ENCODE peak calls at places on chromosomes 1 and 21, in six cellular contexts. W is HepG2, A is GM12892, V is SK-N-SH, E is K562, D is GM12878. R is an unnamed sample.

GRCh38 chr1:155200920-155201319 is 6.8 kb downstream of the THBS3 start:
- DNase-seq in D (no peak), V (no peak), W (no peak), E (no peak), A (no peak), R (no peak)

GRCh38 chr1:80158771-80159170 is 1152.2 kb upstream of the ADGRL4 start:
- DNase-seq in W (no peak), A (no peak), E (no peak), D (no peak), V (no peak), R (no peak)

GRCh38 chr1:212179394-212180076 is 105.7 kb upstream of the PPP2R5A start:
- DNase-seq in D (no peak), E (no peak), A (no peak), W (no peak), V (no peak), R (no peak)

GRCh38 chr1:6757719-6758435 is 27.4 kb upstream of the CAMTA1 start:
- DNase-seq in V (no peak), W (no peak), A (no peak), D (no peak), E (no peak), R (no peak)

GRCh38 chr1:19435851-19436465 is 49.4 kb downstream of the CAPZB start:
- DNase-seq in W (peak), D (no peak), A (no peak), V (no peak), E (no peak), R (no peak)

GRCh38 chr1:195899762-195900352 is 708.4 kb downstream of the KCNT2 start:
- DNase-seq in A (no peak), W (no peak), V (no peak), D (no peak), E (peak), R (no peak)

GRCh38 chr1:83900530-83900929 is 98.4 kb downstream of the TTLL7 start:
- DNase-seq in E (no peak), W (no peak), A (no peak), D (no peak), V (no peak), R (no peak)

GRCh38 chr1:155005076-155005971 is 2.7 kb downstream of the ZBTB7B start:
- DNase-seq in V (no peak), A (no peak), E (no peak), D (no peak), W (no peak), R (no peak)

GRCh38 chr21:16519656-16520055 is 789.9 kb downstream of the USP25 start:
- DNase-seq in E (no peak), W (no peak), V (no peak), A (no peak), D (no peak), R (no peak)

GRCh38 chr1:234778215-234779159 is 168.5 kb upstream of the IRF2BP2 start:
- DNase-seq in E (peak), W (no peak), D (no peak), A (no peak), V (no peak), R (no peak)

GRCh38 chr21:41837756-41838297 is 41.3 kb downstream of the PRDM15 start:
- DNase-seq in E (no peak), A (no peak), D (no peak), V (no peak), W (no peak), R (no peak)

GRCh38 chr1:105652109-105652508 is 1404.4 kb upstream of the PRMT6 start:
- DNase-seq in W (no peak), V (no peak), A (no peak), E (no peak), D (no peak), R (no peak)

GRCh38 chr21:45818276-45818903 is 163.2 kb upstream of the COL6A1 start:
- DNase-seq in E (no peak), V (no peak), A (no peak), W (no peak), D (no peak), R (no peak)

GRCh38 chr1:20574686-20575543 is 14.0 kb upstream of the CDA start:
- DNase-seq in A (peak), D (no peak), V (peak), E (peak), W (peak), R (peak)

GRCh38 chr1:78226784-78227183 is 181.0 kb downstream of the GIPC2 start:
- DNase-seq in D (no peak), W (no peak), A (no peak), E (no peak), V (no peak), R (no peak)

GRCh38 chr1:174726167-174726879 is 273.4 kb upstream of the CACYBP start:
- DNase-seq in V (no peak), A (no peak), E (no peak), D (no peak), W (peak), R (no peak)

GRCh38 chr1:247443641-247444040 is 14.3 kb downstream of the OR2B11 start:
- DNase-seq in A (no peak), D (no peak), W (no peak), V (no peak), E (no peak), R (no peak)

GRCh38 chr1:155113450-155113985 is 14.2 kb upstream of the EFNA1 start:
- DNase-seq in A (no peak), W (no peak), V (no peak), E (no peak), D (no peak), R (no peak)

GRCh38 chr1:244576259-244576892 is 76.5 kb upstream of the DESI2 start:
- DNase-seq in E (no peak), W (no peak), D (no peak), V (no peak), A (no peak), R (no peak)

GRCh38 chr1:245650441-245650840 is 495.7 kb downstream of the KIF26B start:
- DNase-seq in V (no peak), W (no peak), A (no peak), E (no peak), D (no peak), R (no peak)

GRCh38 chr1:210315529-210315928 is 13.2 kb upstream of the HHAT start:
- DNase-seq in A (no peak), V (no peak), D (no peak), E (no peak), W (no peak), R (no peak)

GRCh38 chr1:90114521-90115141 is 119.7 kb downstream of the ZNF326 start:
- DNase-seq in A (no peak), V (peak), E (peak), D (peak), W (peak), R (no peak)

GRCh38 chr1:44417351-44418021 is 12.4 kb downstream of the RNF220 start:
- DNase-seq in A (no peak), D (no peak), E (no peak), V (peak), W (no peak), R (no peak)

GRCh38 chr1:237041795-237042466 is at the start of gene RYR2:
- DNase-seq in W (no peak), E (no peak), A (no peak), D (no peak), V (peak), R (peak)
- TF ChIP-seq POLR2AphosphoS5 in W (no peak), E (no peak), A (no peak), D (no peak), V (no peak), R (no peak)

GRCh38 chr1:207823880-207824566 is 72.2 kb downstream of the CD46 start:
- DNase-seq in A (no peak), D (peak), E (no peak), V (peak), W (peak), R (no peak)
- TF ChIP-seq TAF1 in A (peak), D (peak), E (no peak), V (no peak), W (no peak), R (peak)

DNA sequence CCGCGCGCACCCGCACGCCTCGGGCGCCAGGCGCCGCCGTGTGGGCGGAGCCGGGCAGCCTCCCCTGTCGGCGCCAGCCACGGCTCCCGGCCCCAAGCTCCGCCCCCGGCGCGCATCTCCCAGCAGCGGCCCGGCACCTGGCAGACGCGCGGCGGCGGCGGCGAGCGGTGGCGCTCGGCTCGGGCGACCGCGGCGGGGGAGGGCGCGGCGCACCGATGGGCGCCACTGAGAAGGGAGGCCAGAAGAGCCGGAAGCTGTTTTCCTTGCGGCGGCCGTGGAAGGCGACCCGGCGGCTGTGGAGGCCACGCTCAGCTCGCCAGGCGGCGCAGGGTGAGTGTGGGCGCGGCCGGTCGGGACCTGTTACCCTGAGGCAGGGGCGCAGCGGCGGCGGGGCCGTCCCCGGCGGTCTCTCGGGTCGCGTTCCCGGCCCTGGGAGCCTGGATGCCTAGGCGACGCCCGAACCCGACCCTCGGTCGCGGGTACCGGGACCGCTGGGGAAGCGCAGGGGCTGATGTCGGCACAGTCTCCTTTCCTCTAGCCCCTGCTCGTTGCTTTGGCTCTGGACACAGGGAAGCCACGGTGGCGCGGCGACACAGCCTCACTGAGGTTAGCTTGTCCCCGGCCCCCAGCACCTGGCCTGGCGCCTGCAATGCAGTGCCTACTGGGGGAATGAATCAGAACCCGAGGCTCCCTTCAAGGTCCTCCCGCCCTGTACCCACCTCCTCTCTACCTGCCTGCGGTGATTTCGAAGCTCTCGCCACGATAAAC is 54.8 kb upstream of the DNAJC6 start:
- DNase-seq in A (peak), E (peak), W (peak), D (no peak), V (peak), R (peak)
- TF ChIP-seq POLR2AphosphoS5 in A (no peak), E (peak), W (no peak), D (no peak), V (no peak), R (no peak)

DNA sequence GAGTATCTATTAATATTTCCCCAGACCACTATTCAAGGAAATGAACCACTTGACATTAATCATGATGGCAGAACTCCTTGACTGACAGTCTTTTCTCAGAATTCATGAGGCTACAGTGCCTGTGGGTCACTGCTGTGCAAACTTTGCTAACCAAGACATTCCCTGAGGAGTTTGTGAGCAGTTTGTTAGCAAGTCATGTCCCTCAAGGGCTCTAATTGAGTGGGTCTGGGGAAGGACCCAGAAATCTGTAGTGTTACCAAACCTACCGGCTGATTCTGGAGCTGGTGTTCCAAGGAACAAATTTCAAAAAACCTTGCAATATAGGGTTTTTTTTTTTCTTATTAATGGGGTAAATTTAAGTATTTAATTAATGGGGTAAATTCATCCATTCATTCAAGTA is 103.2 kb upstream of the VANGL1 start:
- DNase-seq in A (no peak), V (no peak), D (no peak), E (no peak), W (no peak), R (no peak)
- TF ChIP-seq TAF1 in A (no peak), V (no peak), D (no peak), E (no peak), W (no peak), R (no peak)

DNA sequence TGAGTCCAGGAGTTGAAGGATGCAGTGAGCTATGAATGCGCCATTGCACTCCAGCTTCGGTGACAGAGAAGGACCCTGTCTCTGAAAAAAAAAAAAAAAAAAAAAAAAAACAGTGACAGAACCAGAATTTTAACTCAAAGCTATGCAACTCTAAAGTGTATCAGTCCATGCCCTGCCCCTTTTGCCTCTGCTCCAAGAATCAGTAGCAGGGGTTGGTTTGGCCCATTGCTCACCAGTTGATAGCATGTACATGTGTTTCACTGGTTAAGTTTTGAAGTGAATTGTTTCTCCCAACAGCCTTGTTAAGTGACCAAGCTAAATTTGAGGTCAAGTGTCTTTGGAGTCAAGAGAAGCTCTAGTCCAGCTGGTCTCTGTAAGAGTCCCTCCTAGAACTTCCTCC is 245.9 kb downstream of the PLPP3 start:
- DNase-seq in V (no peak), W (no peak), D (no peak), E (no peak), A (no peak), R (no peak)
- TF ChIP-seq POLR2AphosphoS5 in V (no peak), W (no peak), D (no peak), E (no peak), A (no peak), R (no peak)

DNA sequence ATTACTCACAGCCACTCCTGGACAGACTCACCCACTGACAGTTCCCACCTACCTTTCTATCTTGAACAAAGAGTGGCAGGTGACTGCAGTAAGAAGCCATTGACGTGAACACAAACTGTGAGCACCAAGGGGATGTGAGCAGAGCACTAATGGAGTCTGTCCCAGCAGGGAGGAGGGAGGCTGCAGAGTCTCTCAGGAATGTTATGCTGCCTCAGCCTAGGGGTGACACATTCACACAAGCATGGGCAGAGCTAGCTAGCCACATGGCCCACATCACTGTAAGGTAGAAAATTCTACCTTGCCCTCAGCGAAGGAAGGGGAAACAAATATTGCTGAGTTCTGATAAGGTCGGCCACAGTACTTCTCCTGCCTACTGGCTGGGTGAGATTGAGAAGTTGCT is 56.8 kb upstream of the PTGFRN start:
- DNase-seq in A (no peak), E (no peak), V (no peak), D (no peak), W (no peak), R (no peak)
- TF ChIP-seq TAF1 in A (no peak), E (no peak), V (no peak), D (no peak), W (no peak), R (no peak)